ENCODE peak calls at places on chromosomes 11 and 22, in seven cellular contexts. P is mesothelial cell of epicardium, J is A673, A is IMR-90, U is lower lobe of right lung, E is fibroblast of mammary gland, L is pancreas. R is an unnamed sample.

GRCh38 chr11:86013718-86014117 is 55.2 kb downstream of the PICALM start:
- DNase-seq in P (no peak), J (peak; percentile 14), A (no peak), U (no peak), E (no peak), L (no peak), R (no peak)

GRCh38 chr11:18749681-18750319 is 23.8 kb upstream of the IGSF22 start:
- DNase-seq in P (no peak), J (peak; percentile 38), A (peak; percentile 75), U (no peak), E (peak; percentile 64), L (no peak), R (no peak)

GRCh38 chr22:45626198-45626651 is 45.4 kb upstream of the ATXN10 start:
- DNase-seq in P (no peak), J (no peak), A (no peak), U (peak; percentile 60), E (no peak), L (peak; percentile 53), R (no peak)

GRCh38 chr22:46968359-46968740 is 205.9 kb downstream of the TBC1D22A start:
- DNase-seq in P (no peak), J (no peak), A (no peak), U (no peak), E (no peak), L (no peak), R (no peak)

GRCh38 chr11:83047515-83048225 is 24.0 kb downstream of the RAB30 start:
- DNase-seq in P (no peak), J (no peak), A (peak; percentile 65), U (no peak), E (no peak), L (no peak), R (no peak)

GRCh38 chr22:44793506-44794225 is 41.3 kb downstream of the ARHGAP8 start:
- DNase-seq in P (no peak), J (no peak), A (no peak), U (no peak), E (no peak), L (no peak), R (no peak)

GRCh38 chr11:30635401-30635989 is 49.3 kb upstream of the MPPED2 start:
- DNase-seq in P (no peak), J (no peak), A (peak; percentile 1), U (no peak), E (no peak), L (no peak), R (no peak)

GRCh38 chr11:68014966-68015447 is 4.9 kb downstream of the ALDH3B1 start:
- DNase-seq in P (no peak), J (no peak), A (no peak), U (no peak), E (no peak), L (peak; percentile 25), R (no peak)

GRCh38 chr11:45378516-45378915 is 92.4 kb upstream of the SYT13 start:
- DNase-seq in P (no peak), J (no peak), A (no peak), U (no peak), E (no peak), L (no peak), R (no peak)

GRCh38 chr22:49006207-49007012 is 821.3 kb downstream of the BRD1 start:
- DNase-seq in P (peak; percentile 28), J (no peak), A (no peak), U (no peak), E (no peak), L (no peak), R (no peak)

GRCh38 chr22:39133871-39134270 is 18.6 kb downstream of the CBX7 start:
- DNase-seq in P (no peak), J (no peak), A (no peak), U (no peak), E (no peak), L (no peak), R (no peak)

GRCh38 chr22:39132871-39133524 is 19.5 kb downstream of the CBX7 start:
- DNase-seq in P (no peak), J (no peak), A (no peak), U (no peak), E (no peak), L (peak; percentile 17), R (no peak)

GRCh38 chr22:39134366-39135091 is 18.0 kb downstream of the CBX7 start:
- DNase-seq in P (no peak), J (no peak), A (no peak), U (no peak), E (no peak), L (peak; percentile 19), R (no peak)

GRCh38 chr22:39136317-39136716 is 16.2 kb downstream of the CBX7 start:
- DNase-seq in P (no peak), J (no peak), A (no peak), U (no peak), E (no peak), L (peak; percentile 10), R (no peak)

GRCh38 chr22:39135092-39135896 is 17.2 kb downstream of the CBX7 start:
- DNase-seq in P (peak; percentile 76), J (peak; percentile 64), A (no peak), U (no peak), E (no peak), L (peak; percentile 46), R (peak; percentile 70)
- TF ChIP-seq CTCF in P (no peak), J (peak; percentile 64), A (peak; percentile 57), U (peak; percentile 40), E (peak; percentile 39), L (peak; percentile 14), R (no peak)

GRCh38 chr22:41946360-41947180 is at the start of gene CENPM:
- DNase-seq in P (peak; percentile 95), J (peak; percentile 98), A (peak; percentile 91), U (peak; percentile 93), E (peak; percentile 91), L (peak; percentile 90), R (peak; percentile 90)
- TF ChIP-seq CTCF in P (no peak), J (no peak), A (no peak), U (peak; percentile 8), E (peak; percentile 11), L (no peak), R (no peak)

DNA sequence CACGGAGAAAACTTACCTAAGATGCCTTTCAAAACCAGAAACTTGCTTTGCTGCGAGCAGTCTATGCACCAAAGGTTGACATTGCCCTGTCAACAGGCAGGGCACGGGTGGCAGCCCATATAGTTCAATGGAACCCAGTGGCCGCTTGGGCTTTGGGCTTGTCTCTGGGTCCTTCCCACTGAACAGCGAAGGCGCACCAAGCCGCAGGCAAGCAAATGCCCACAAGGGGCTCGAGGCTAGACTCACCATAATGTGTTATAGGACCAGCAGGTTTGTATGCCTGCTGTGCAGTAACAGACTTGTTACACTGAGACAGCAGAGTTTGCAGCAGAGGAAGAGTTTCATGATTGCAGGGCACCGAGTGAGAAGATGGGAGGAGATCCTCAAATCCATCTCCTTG is 20.3 kb downstream of the CLDN5 start:
- DNase-seq in P (no peak), J (no peak), A (no peak), U (no peak), E (no peak), L (no peak), R (no peak)
- TF ChIP-seq CTCF in P (no peak), J (no peak), A (no peak), U (no peak), E (no peak), L (no peak), R (no peak)

GRCh38 chr11:66956689-66957290 is 1.4 kb downstream of the PC start:
- DNase-seq in P (no peak), J (no peak), A (peak; percentile 97), U (peak; percentile 57), E (peak; percentile 95), L (no peak), R (no peak)
- TF ChIP-seq CTCF in P (no peak), J (no peak), A (peak; percentile 35), U (no peak), E (peak; percentile 21), L (no peak), R (no peak)

GRCh38 chr11:65353376-65353775 is 1.2 kb upstream of the TIGD3 start:
- DNase-seq in P (no peak), J (no peak), A (no peak), U (no peak), E (no peak), L (no peak), R (no peak)

GRCh38 chr11:65351511-65351910 is 3.0 kb upstream of the TIGD3 start:
- DNase-seq in P (no peak), J (no peak), A (no peak), U (no peak), E (no peak), L (no peak), R (no peak)

GRCh38 chr11:65353900-65354264 is 669 bp upstream of the TIGD3 start:
- DNase-seq in P (no peak), J (no peak), A (no peak), U (no peak), E (no peak), L (no peak), R (no peak)

GRCh38 chr11:65354265-65355012 is at the start of gene TIGD3:
- DNase-seq in P (peak; percentile 98), J (peak; percentile 99), A (peak; percentile 91), U (peak; percentile 97), E (peak; percentile 87), L (peak; percentile 98), R (peak; percentile 100)

GRCh38 chr11:65352783-65353182 is 1.8 kb upstream of the TIGD3 start:
- DNase-seq in P (no peak), J (no peak), A (peak; percentile 32), U (no peak), E (peak; percentile 30), L (no peak), R (no peak)
- TF ChIP-seq CTCF in P (no peak), J (peak; percentile 61), A (peak; percentile 48), U (no peak), E (peak; percentile 37), L (no peak), R (no peak)

GRCh38 chr11:43021466-43021865 is 290.3 kb upstream of the API5 start:
- DNase-seq in P (no peak), J (peak; percentile 61), A (no peak), U (no peak), E (no peak), L (no peak), R (peak; percentile 4)
- TF ChIP-seq CTCF in P (no peak), J (peak; percentile 73), A (no peak), U (no peak), E (no peak), L (no peak), R (no peak)